ENCODE peak calls at places on chromosomes 12 and 14, in four cellular contexts. One of them, this sample, is unnamed.

GRCh38 chr14:59819446-59820088 is 51.0 kb downstream of the RTN1 start:
- DNase-seq in mucosa of gallbladder: no peak
- DNase-seq in stimulated activated CD4-positive, alpha-beta T cell treated with anti-CD3 and anti-CD28 coated beads, Interleukin-4, amount 100 ng/mL, for 48 hours: no peak
- DNase-seq in RCC 7860: no peak
- DNase-seq in this sample: no peak

GRCh38 chr14:49584058-49584457 is 2.1 kb downstream of the RPS29 start:
- DNase-seq in RCC 7860: no peak
- DNase-seq in stimulated activated CD4-positive, alpha-beta T cell treated with anti-CD3 and anti-CD28 coated beads, Interleukin-4, amount 100 ng/mL, for 48 hours: no peak
- DNase-seq in mucosa of gallbladder: no peak
- DNase-seq in this sample: no peak

GRCh38 chr14:103220134-103220981 is 97.1 kb downstream of the TNFAIP2 start:
- DNase-seq in stimulated activated CD4-positive, alpha-beta T cell treated with anti-CD3 and anti-CD28 coated beads, Interleukin-4, amount 100 ng/mL, for 48 hours: no peak
- DNase-seq in mucosa of gallbladder: no peak
- DNase-seq in RCC 7860: no peak
- DNase-seq in this sample: no peak

GRCh38 chr12:79838359-79838758 is 96.5 kb downstream of the PPP1R12A start:
- DNase-seq in mucosa of gallbladder: no peak
- DNase-seq in stimulated activated CD4-positive, alpha-beta T cell treated with anti-CD3 and anti-CD28 coated beads, Interleukin-4, amount 100 ng/mL, for 48 hours: no peak
- DNase-seq in RCC 7860: no peak
- DNase-seq in this sample: no peak

GRCh38 chr14:63266106-63266505 is 52.6 kb downstream of the GPHB5 start:
- DNase-seq in stimulated activated CD4-positive, alpha-beta T cell treated with anti-CD3 and anti-CD28 coated beads, Interleukin-4, amount 100 ng/mL, for 48 hours: no peak
- DNase-seq in mucosa of gallbladder: no peak
- DNase-seq in RCC 7860: no peak
- DNase-seq in this sample: no peak

GRCh38 chr12:46549527-46550265 is 177.1 kb upstream of the SLC38A2 start:
- DNase-seq in RCC 7860: peak; percentile 9
- DNase-seq in mucosa of gallbladder: no peak
- DNase-seq in stimulated activated CD4-positive, alpha-beta T cell treated with anti-CD3 and anti-CD28 coated beads, Interleukin-4, amount 100 ng/mL, for 48 hours: peak; percentile 23
- DNase-seq in this sample: no peak

GRCh38 chr12:93938317-93938716 is 210.1 kb upstream of the PLXNC1 start:
- DNase-seq in RCC 7860: no peak
- DNase-seq in stimulated activated CD4-positive, alpha-beta T cell treated with anti-CD3 and anti-CD28 coated beads, Interleukin-4, amount 100 ng/mL, for 48 hours: no peak
- DNase-seq in mucosa of gallbladder: no peak
- DNase-seq in this sample: no peak

GRCh38 chr14:70708717-70709570 is 67.2 kb downstream of the TTC9 start:
- DNase-seq in RCC 7860: no peak
- DNase-seq in stimulated activated CD4-positive, alpha-beta T cell treated with anti-CD3 and anti-CD28 coated beads, Interleukin-4, amount 100 ng/mL, for 48 hours: no peak
- DNase-seq in mucosa of gallbladder: no peak
- DNase-seq in this sample: no peak

GRCh38 chr12:22447223-22447622 is 97.1 kb downstream of the C2CD5 start:
- DNase-seq in RCC 7860: no peak
- DNase-seq in stimulated activated CD4-positive, alpha-beta T cell treated with anti-CD3 and anti-CD28 coated beads, Interleukin-4, amount 100 ng/mL, for 48 hours: no peak
- DNase-seq in mucosa of gallbladder: no peak
- DNase-seq in this sample: no peak

GRCh38 chr14:100534528-100535286 is 52.5 kb downstream of the BEGAIN start:
- DNase-seq in mucosa of gallbladder: peak; percentile 9
- DNase-seq in RCC 7860: no peak
- DNase-seq in stimulated activated CD4-positive, alpha-beta T cell treated with anti-CD3 and anti-CD28 coated beads, Interleukin-4, amount 100 ng/mL, for 48 hours: no peak
- DNase-seq in this sample: peak; percentile 19

GRCh38 chr14:21066882-21067502 is 3.1 kb upstream of the ARHGEF40 start:
- DNase-seq in stimulated activated CD4-positive, alpha-beta T cell treated with anti-CD3 and anti-CD28 coated beads, Interleukin-4, amount 100 ng/mL, for 48 hours: no peak
- DNase-seq in mucosa of gallbladder: no peak
- DNase-seq in RCC 7860: no peak
- DNase-seq in this sample: no peak

GRCh38 chr12:71980543-71980942 is 41.9 kb downstream of the TPH2 start:
- DNase-seq in RCC 7860: no peak
- DNase-seq in mucosa of gallbladder: no peak
- DNase-seq in stimulated activated CD4-positive, alpha-beta T cell treated with anti-CD3 and anti-CD28 coated beads, Interleukin-4, amount 100 ng/mL, for 48 hours: no peak
- DNase-seq in this sample: no peak

GRCh38 chr12:123938679-123939480 is 33.8 kb downstream of the CCDC92 start:
- DNase-seq in RCC 7860: no peak
- DNase-seq in mucosa of gallbladder: no peak
- DNase-seq in stimulated activated CD4-positive, alpha-beta T cell treated with anti-CD3 and anti-CD28 coated beads, Interleukin-4, amount 100 ng/mL, for 48 hours: no peak
- DNase-seq in this sample: no peak

GRCh38 chr12:56086096-56086495 is 6.1 kb downstream of the ERBB3 start:
- DNase-seq in mucosa of gallbladder: peak; percentile 76
- DNase-seq in stimulated activated CD4-positive, alpha-beta T cell treated with anti-CD3 and anti-CD28 coated beads, Interleukin-4, amount 100 ng/mL, for 48 hours: no peak
- DNase-seq in RCC 7860: no peak
- DNase-seq in this sample: no peak

GRCh38 chr14:52961060-52961639 is 10.3 kb upstream of the FERMT2 start:
- DNase-seq in mucosa of gallbladder: peak; percentile 54
- DNase-seq in RCC 7860: peak; percentile 42
- DNase-seq in stimulated activated CD4-positive, alpha-beta T cell treated with anti-CD3 and anti-CD28 coated beads, Interleukin-4, amount 100 ng/mL, for 48 hours: peak; percentile 19
- DNase-seq in this sample: peak; percentile 42

GRCh38 chr14:58428011-58428807 is 690 bp downstream of the KIAA0586 start:
- DNase-seq in stimulated activated CD4-positive, alpha-beta T cell treated with anti-CD3 and anti-CD28 coated beads, Interleukin-4, amount 100 ng/mL, for 48 hours: no peak
- DNase-seq in RCC 7860: no peak
- DNase-seq in mucosa of gallbladder: no peak
- DNase-seq in this sample: no peak

GRCh38 chr14:73610692-73611091 is 1.6 kb upstream of the ACOT6 start:
- DNase-seq in RCC 7860: no peak
- DNase-seq in mucosa of gallbladder: no peak
- DNase-seq in stimulated activated CD4-positive, alpha-beta T cell treated with anti-CD3 and anti-CD28 coated beads, Interleukin-4, amount 100 ng/mL, for 48 hours: no peak
- DNase-seq in this sample: no peak

GRCh38 chr12:57452181-57452936 is 2.7 kb upstream of the INHBE start:
- DNase-seq in stimulated activated CD4-positive, alpha-beta T cell treated with anti-CD3 and anti-CD28 coated beads, Interleukin-4, amount 100 ng/mL, for 48 hours: no peak
- DNase-seq in mucosa of gallbladder: no peak
- DNase-seq in RCC 7860: no peak
- DNase-seq in this sample: no peak

GRCh38 chr14:70094106-70094505 is 94.6 kb downstream of the SLC8A3 start:
- DNase-seq in mucosa of gallbladder: no peak
- DNase-seq in RCC 7860: no peak
- DNase-seq in stimulated activated CD4-positive, alpha-beta T cell treated with anti-CD3 and anti-CD28 coated beads, Interleukin-4, amount 100 ng/mL, for 48 hours: no peak
- DNase-seq in this sample: no peak

GRCh38 chr12:6074979-6075585 is 49.4 kb downstream of the VWF start:
- DNase-seq in RCC 7860: no peak
- DNase-seq in mucosa of gallbladder: no peak
- DNase-seq in stimulated activated CD4-positive, alpha-beta T cell treated with anti-CD3 and anti-CD28 coated beads, Interleukin-4, amount 100 ng/mL, for 48 hours: peak; percentile 16
- DNase-seq in this sample: no peak

GRCh38 chr12:132160671-132161045 is 16.4 kb downstream of the NOC4L start:
- DNase-seq in mucosa of gallbladder: no peak
- DNase-seq in RCC 7860: no peak
- DNase-seq in stimulated activated CD4-positive, alpha-beta T cell treated with anti-CD3 and anti-CD28 coated beads, Interleukin-4, amount 100 ng/mL, for 48 hours: no peak
- DNase-seq in this sample: no peak

GRCh38 chr12:120468846-120469449 is 600 bp downstream of the SRSF9 start:
- DNase-seq in stimulated activated CD4-positive, alpha-beta T cell treated with anti-CD3 and anti-CD28 coated beads, Interleukin-4, amount 100 ng/mL, for 48 hours: peak; percentile 24
- DNase-seq in mucosa of gallbladder: peak; percentile 15
- DNase-seq in RCC 7860: no peak
- DNase-seq in this sample: no peak

GRCh38 chr12:81811066-81811777 is 52.1 kb upstream of the PPFIA2 start:
- DNase-seq in stimulated activated CD4-positive, alpha-beta T cell treated with anti-CD3 and anti-CD28 coated beads, Interleukin-4, amount 100 ng/mL, for 48 hours: no peak
- DNase-seq in mucosa of gallbladder: no peak
- DNase-seq in RCC 7860: no peak
- DNase-seq in this sample: no peak

GRCh38 chr14:56821807-56822615 is 11.7 kb upstream of the OTX2 start:
- DNase-seq in RCC 7860: no peak
- DNase-seq in mucosa of gallbladder: no peak
- DNase-seq in stimulated activated CD4-positive, alpha-beta T cell treated with anti-CD3 and anti-CD28 coated beads, Interleukin-4, amount 100 ng/mL, for 48 hours: no peak
- DNase-seq in this sample: no peak

GRCh38 chr14:70955543-70956480 is 48.6 kb downstream of the PCNX1 start:
- DNase-seq in RCC 7860: no peak
- DNase-seq in mucosa of gallbladder: no peak
- DNase-seq in stimulated activated CD4-positive, alpha-beta T cell treated with anti-CD3 and anti-CD28 coated beads, Interleukin-4, amount 100 ng/mL, for 48 hours: no peak
- DNase-seq in this sample: no peak

GRCh38 chr14:67186789-67187188 is 2.5 kb upstream of the GARIN2 start:
- DNase-seq in stimulated activated CD4-positive, alpha-beta T cell treated with anti-CD3 and anti-CD28 coated beads, Interleukin-4, amount 100 ng/mL, for 48 hours: no peak
- DNase-seq in RCC 7860: no peak
- DNase-seq in mucosa of gallbladder: no peak
- DNase-seq in this sample: no peak

GRCh38 chr12:124379379-124379937 is 84.6 kb downstream of the RFLNA start:
- DNase-seq in stimulated activated CD4-positive, alpha-beta T cell treated with anti-CD3 and anti-CD28 coated beads, Interleukin-4, amount 100 ng/mL, for 48 hours: no peak
- DNase-seq in RCC 7860: no peak
- DNase-seq in mucosa of gallbladder: no peak
- DNase-seq in this sample: no peak

GRCh38 chr12:45745861-45746277 is 16.4 kb downstream of the ARID2 start:
- DNase-seq in RCC 7860: peak; percentile 43
- DNase-seq in stimulated activated CD4-positive, alpha-beta T cell treated with anti-CD3 and anti-CD28 coated beads, Interleukin-4, amount 100 ng/mL, for 48 hours: no peak
- DNase-seq in mucosa of gallbladder: no peak
- DNase-seq in this sample: no peak

GRCh38 chr14:88325883-88326282 is 2.8 kb upstream of the KCNK10 start:
- DNase-seq in RCC 7860: no peak
- DNase-seq in mucosa of gallbladder: no peak
- DNase-seq in stimulated activated CD4-positive, alpha-beta T cell treated with anti-CD3 and anti-CD28 coated beads, Interleukin-4, amount 100 ng/mL, for 48 hours: no peak
- DNase-seq in this sample: no peak

GRCh38 chr14:52131640-52132320 is 62.9 kb upstream of the NID2 start:
- DNase-seq in mucosa of gallbladder: peak; percentile 87
- DNase-seq in stimulated activated CD4-positive, alpha-beta T cell treated with anti-CD3 and anti-CD28 coated beads, Interleukin-4, amount 100 ng/mL, for 48 hours: peak; percentile 41
- DNase-seq in RCC 7860: peak; percentile 78
- DNase-seq in this sample: peak; percentile 50

GRCh38 chr12:120720234-120720968 is 5.2 kb upstream of the ACADS start:
- DNase-seq in mucosa of gallbladder: no peak
- DNase-seq in RCC 7860: no peak
- DNase-seq in stimulated activated CD4-positive, alpha-beta T cell treated with anti-CD3 and anti-CD28 coated beads, Interleukin-4, amount 100 ng/mL, for 48 hours: no peak
- DNase-seq in this sample: peak; percentile 63

GRCh38 chr12:90390947-90391346 is 564.0 kb downstream of the CCER1 start:
- DNase-seq in stimulated activated CD4-positive, alpha-beta T cell treated with anti-CD3 and anti-CD28 coated beads, Interleukin-4, amount 100 ng/mL, for 48 hours: no peak
- DNase-seq in mucosa of gallbladder: no peak
- DNase-seq in RCC 7860: no peak
- DNase-seq in this sample: no peak

GRCh38 chr14:98174031-98174430 is 1098.0 kb downstream of the BCL11B start:
- DNase-seq in RCC 7860: no peak
- DNase-seq in stimulated activated CD4-positive, alpha-beta T cell treated with anti-CD3 and anti-CD28 coated beads, Interleukin-4, amount 100 ng/mL, for 48 hours: no peak
- DNase-seq in mucosa of gallbladder: no peak
- DNase-seq in this sample: no peak

GRCh38 chr12:64890873-64891468 is 66.5 kb downstream of the TBC1D30 start:
- DNase-seq in stimulated activated CD4-positive, alpha-beta T cell treated with anti-CD3 and anti-CD28 coated beads, Interleukin-4, amount 100 ng/mL, for 48 hours: no peak
- DNase-seq in mucosa of gallbladder: no peak
- DNase-seq in RCC 7860: peak; percentile 29
- DNase-seq in this sample: peak; percentile 19

GRCh38 chr12:69600804-69601203 is 9.9 kb downstream of the LRRC10 start:
- DNase-seq in stimulated activated CD4-positive, alpha-beta T cell treated with anti-CD3 and anti-CD28 coated beads, Interleukin-4, amount 100 ng/mL, for 48 hours: no peak
- DNase-seq in mucosa of gallbladder: no peak
- DNase-seq in RCC 7860: no peak
- DNase-seq in this sample: no peak

This sample was measured in H54.